ENCODE peak calls at places on chromosomes 1 and 21, in five cellular contexts. E is H1, U is WTC11, S is K562, Z is HepG2. X is an unnamed sample.

GRCh38 chr1:10399487-10399917 is 638 bp downstream of the PGD start:
- DNase-seq in Z (peak; percentile 30), S (no peak), E (no peak), U (no peak), X (no peak)

GRCh38 chr1:117425050-117425734 is 57.9 kb downstream of the MAN1A2 start:
- DNase-seq in Z (no peak), E (no peak), S (no peak), U (no peak), X (no peak)

GRCh38 chr21:14875704-14876364 is 189.0 kb downstream of the NRIP1 start:
- DNase-seq in S (peak; percentile 57), Z (peak; percentile 11), U (no peak), E (no peak), X (peak; percentile 80)

GRCh38 chr1:85019989-85020388 is 23.1 kb upstream of the MCOLN2 start:
- DNase-seq in Z (no peak), E (no peak), U (no peak), S (no peak), X (no peak)

GRCh38 chr1:12132078-12132477 is 34.7 kb upstream of the TNFRSF1B start:
- DNase-seq in U (no peak), E (no peak), Z (no peak), S (no peak), X (no peak)

GRCh38 chr1:36881541-36881940 is 152.8 kb downstream of the GRIK3 start:
- DNase-seq in U (no peak), E (no peak), Z (no peak), S (no peak), X (no peak)

GRCh38 chr21:39688010-39688409 is 57.0 kb upstream of the IGSF5 start:
- DNase-seq in E (no peak), U (no peak), S (no peak), Z (no peak), X (no peak)

GRCh38 chr1:85326381-85326780 is 49.9 kb upstream of the BCL10 start:
- DNase-seq in S (no peak), E (no peak), U (no peak), Z (no peak), X (no peak)

GRCh38 chr1:156100205-156100995 is 14.1 kb upstream of the LMNA start:
- DNase-seq in Z (no peak), S (no peak), E (no peak), U (no peak), X (no peak)

GRCh38 chr1:25544243-25544764 is 898 bp downstream of the LDLRAP1 start:
- DNase-seq in Z (no peak), E (no peak), S (no peak), U (no peak), X (no peak)

GRCh38 chr1:58149266-58149812 is 397.2 kb downstream of the OMA1 start:
- DNase-seq in U (no peak), Z (no peak), S (no peak), E (no peak), X (no peak)

GRCh38 chr1:186722711-186723309 is 42.6 kb upstream of the PTGS2 start:
- DNase-seq in S (peak; percentile 52), E (no peak), Z (peak; percentile 37), U (no peak), X (no peak)

GRCh38 chr1:4512622-4513021 is 141.8 kb upstream of the AJAP1 start:
- DNase-seq in U (no peak), S (no peak), E (no peak), Z (no peak), X (no peak)

GRCh38 chr1:154306151-154306550 is 14.7 kb upstream of the AQP10 start:
- DNase-seq in Z (no peak), U (no peak), E (no peak), S (no peak), X (no peak)

GRCh38 chr1:223363856-223364684 is at the start of gene SUSD4:
- DNase-seq in E (peak; percentile 72), S (peak; percentile 72), Z (no peak), U (peak; percentile 79), X (no peak)

GRCh38 chr1:113320272-113320671 is 70.0 kb upstream of the MAGI3 start:
- DNase-seq in E (no peak), U (no peak), S (no peak), Z (no peak), X (no peak)

GRCh38 chr21:44024895-44025353 is 12.8 kb downstream of the TRAPPC10 start:
- DNase-seq in E (no peak), U (no peak), S (peak; percentile 77), Z (no peak), X (no peak)

GRCh38 chr1:177902151-177902765 is 67.6 kb downstream of the SEC16B start:
- DNase-seq in E (no peak), U (no peak), S (no peak), Z (no peak), X (no peak)

GRCh38 chr1:44405804-44406743 is 1.0 kb downstream of the RNF220 start:
- DNase-seq in U (peak; percentile 37), E (peak; percentile 77), Z (peak; percentile 10), S (no peak), X (no peak)

GRCh38 chr1:27070390-27071048 is 57.9 kb upstream of the TENT5B start:
- DNase-seq in E (no peak), Z (no peak), U (peak; percentile 57), S (peak; percentile 32), X (no peak)

GRCh38 chr1:30527511-30528140 is 195.8 kb downstream of the MATN1 start:
- DNase-seq in U (no peak), S (peak; percentile 18), E (no peak), Z (no peak), X (no peak)

GRCh38 chr1:119613769-119614358 is 34.2 kb downstream of the ZNF697 start:
- DNase-seq in Z (peak; percentile 78), S (peak; percentile 91), E (peak; percentile 96), U (peak; percentile 92), X (peak; percentile 43)

GRCh38 chr1:25432364-25432719 is 1.6 kb downstream of the MACO1 start:
- DNase-seq in U (no peak), E (no peak), S (no peak), Z (no peak), X (no peak)

GRCh38 chr1:100556181-100556580 is 18.2 kb downstream of the GPR88 start:
- DNase-seq in Z (no peak), S (no peak), E (no peak), U (no peak), X (no peak)

GRCh38 chr1:202644219-202645096 is 65.8 kb downstream of the SYT2 start:
- DNase-seq in U (no peak), Z (no peak), S (no peak), E (no peak), X (no peak)

GRCh38 chr1:101235241-101235695 is 1.6 kb upstream of the S1PR1 start:
- DNase-seq in E (no peak), S (no peak), U (no peak), Z (no peak), X (no peak)

GRCh38 chr1:59815892-59816291 is 1.1 kb downstream of the HOOK1 start:
- DNase-seq in S (no peak), U (no peak), E (no peak), Z (peak; percentile 18), X (no peak)

GRCh38 chr1:38571726-38572125 is 287.8 kb downstream of the RRAGC start:
- DNase-seq in Z (no peak), U (no peak), S (no peak), E (no peak), X (no peak)

GRCh38 chr1:24318988-24319863 is at the start of gene GRHL3:
- DNase-seq in Z (no peak), E (peak; percentile 86), U (peak; percentile 90), S (no peak), X (no peak)

GRCh38 chr1:21955474-21956281 is 18.6 kb upstream of the HSPG2 start:
- DNase-seq in U (no peak), E (no peak), Z (no peak), S (no peak), X (no peak)

GRCh38 chr1:155504207-155504606 is 58.4 kb downstream of the ASH1L start:
- DNase-seq in U (no peak), S (peak; percentile 19), Z (peak; percentile 32), E (no peak), X (no peak)

GRCh38 chr1:18015719-18016118 is 91.9 kb upstream of the IGSF21 start:
- DNase-seq in E (no peak), Z (no peak), U (no peak), S (no peak), X (no peak)

GRCh38 chr1:80529546-80529945 is 1271.2 kb upstream of the ADGRL2 start:
- DNase-seq in U (no peak), E (no peak), Z (no peak), S (no peak), X (no peak)

GRCh38 chr1:43294761-43295160 is 6.0 kb upstream of the TIE1 start:
- DNase-seq in U (no peak), Z (no peak), E (no peak), S (no peak), X (no peak)

DNA sequence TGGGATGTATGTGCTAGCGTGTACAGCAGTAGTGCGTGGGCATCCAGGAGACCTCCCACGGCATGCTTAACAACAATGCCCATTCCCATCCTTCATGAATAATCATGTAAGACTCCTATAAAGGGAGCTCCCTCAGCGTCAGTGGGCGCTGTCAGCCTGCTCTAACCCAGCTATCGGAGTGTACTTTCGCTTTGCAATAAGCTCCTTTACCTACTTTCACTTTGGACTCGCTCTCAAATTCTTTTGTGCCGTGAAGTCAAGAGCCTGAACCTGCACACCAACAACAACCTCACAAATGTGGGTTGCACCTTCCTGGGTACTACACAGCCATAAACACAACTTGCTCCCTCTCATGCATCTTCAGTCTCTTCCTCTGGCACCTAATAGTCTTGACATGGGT is 114.8 kb upstream of the PAXBP1 start:
- DNase-seq in E (no peak), U (no peak), S (no peak), Z (peak; percentile 7), X (no peak)
- TF ChIP-seq ATF2 in E (no peak), U (no peak), S (no peak), Z (no peak), X (no peak)

GRCh38 chr21:36747815-36748381 is 49.0 kb downstream of the SIM2 start:
- DNase-seq in E (peak; percentile 93), U (peak; percentile 82), S (peak; percentile 70), Z (peak; percentile 23), X (no peak)
- TF ChIP-seq ATF2 in E (no peak), U (no peak), S (no peak), Z (no peak), X (no peak)

GRCh38 chr1:205812271-205812877 is 624 bp downstream of the SLC41A1 start:
- DNase-seq in U (peak; percentile 43), S (peak; percentile 49), Z (no peak), E (peak; percentile 73), X (no peak)
- TF ChIP-seq ATF2 in U (no peak), S (no peak), Z (no peak), E (no peak), X (no peak)

GRCh38 chr1:216285052-216285451 is 138.2 kb downstream of the USH2A start:
- DNase-seq in Z (no peak), E (no peak), U (no peak), S (peak; percentile 6), X (no peak)
- TF ChIP-seq ATF2 in Z (no peak), E (no peak), U (no peak), S (no peak), X (no peak)

DNA sequence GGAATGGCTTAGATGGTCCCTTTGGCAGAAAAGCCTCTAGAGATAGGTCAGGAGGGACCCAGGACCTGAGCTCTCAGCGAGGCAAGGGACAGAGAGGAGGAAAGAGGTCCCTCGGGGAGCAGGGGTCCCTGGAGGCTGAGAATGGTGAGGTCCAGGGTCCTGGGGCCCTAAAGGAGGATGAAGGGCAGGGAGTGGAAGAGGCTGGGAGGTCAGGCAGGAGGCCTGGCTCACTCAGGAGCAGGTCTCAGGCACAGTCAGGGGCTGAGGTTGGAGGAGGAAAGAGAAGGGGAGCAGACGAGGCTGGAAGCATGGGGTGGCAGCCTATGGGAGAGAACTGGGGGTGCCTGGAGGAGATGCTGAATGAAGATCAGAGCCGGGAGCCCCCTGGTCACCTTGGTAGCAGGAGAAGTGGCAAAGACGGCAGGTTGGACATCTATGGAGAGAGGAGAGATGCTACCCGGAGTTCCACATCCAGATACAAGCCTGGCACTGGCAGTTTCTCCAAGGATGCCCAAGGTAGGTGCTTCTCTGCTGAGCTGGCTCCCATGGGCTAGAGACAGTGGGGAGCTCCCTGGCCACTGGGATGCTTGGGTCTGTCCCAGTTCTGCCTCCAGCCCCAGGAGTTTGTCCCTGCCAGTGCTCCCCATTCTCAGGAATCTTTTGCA is 22.6 kb downstream of the IGFN1 start:
- DNase-seq in U (no peak), E (no peak), S (no peak), Z (no peak), X (no peak)
- TF ChIP-seq ATF2 in U (no peak), E (no peak), S (no peak), Z (no peak), X (no peak)

X was measured in GM12878.